ENCODE peak calls at places on chromosomes 16 and 17, in ten cellular contexts. Y is Karpas-422; B is transverse colon; V is endodermal cell; A is prostate gland; R is CD8-positive, alpha-beta T cell; E is ovary; M is colonic mucosa; C is SJCRH30; Z is thoracic aorta. N is an unnamed sample.

GRCh38 chr16:67886387-67886786 is 1.7 kb downstream of the NRN1L start:
- DNase-seq in Y (no peak), B (no peak), V (peak; percentile 68), A (no peak), R (no peak), E (no peak), M (no peak), C (no peak), Z (no peak), N (no peak)

GRCh38 chr17:59381716-59382570 is 50.5 kb downstream of the YPEL2 start:
- DNase-seq in Y (no peak), B (peak; percentile 76), V (no peak), A (peak; percentile 67), R (no peak), E (no peak), M (peak; percentile 84), C (no peak), Z (no peak), N (no peak)

GRCh38 chr17:27481327-27481726 is 25.1 kb downstream of the KSR1 start:
- DNase-seq in Y (no peak), B (no peak), V (no peak), A (no peak), R (peak; percentile 50), E (no peak), M (no peak), C (no peak), Z (no peak), N (no peak)

GRCh38 chr17:57102122-57102521 is 17.1 kb downstream of the AKAP1 start:
- DNase-seq in Y (no peak), B (no peak), V (no peak), A (no peak), R (no peak), E (no peak), M (no peak), C (no peak), Z (no peak), N (no peak)

GRCh38 chr17:9860851-9861250 is 35.1 kb downstream of the GLP2R start:
- DNase-seq in Y (no peak), B (no peak), V (peak; percentile 12), A (no peak), R (no peak), E (no peak), M (no peak), C (no peak), Z (no peak), N (no peak)

GRCh38 chr16:64983226-64983625 is 138.6 kb downstream of the CDH11 start:
- DNase-seq in Y (no peak), B (no peak), V (no peak), A (no peak), R (no peak), E (no peak), M (no peak), C (no peak), Z (no peak), N (no peak)

GRCh38 chr16:68800257-68800875 is 43.0 kb upstream of the TANGO6 start:
- DNase-seq in Y (peak; percentile 87), B (peak; percentile 65), V (peak; percentile 93), A (peak; percentile 83), R (peak; percentile 22), E (peak; percentile 82), M (peak; percentile 64), C (peak; percentile 82), Z (no peak), N (peak; percentile 53)

GRCh38 chr17:78271419-78272160 is 40.2 kb downstream of the TMEM235 start:
- DNase-seq in Y (no peak), B (no peak), V (peak; percentile 73), A (no peak), R (no peak), E (no peak), M (peak; percentile 18), C (no peak), Z (no peak), N (no peak)

GRCh38 chr17:79850571-79851460 is 11.6 kb upstream of the CBX4 start:
- DNase-seq in Y (no peak), B (no peak), V (peak; percentile 70), A (no peak), R (no peak), E (no peak), M (no peak), C (no peak), Z (no peak), N (no peak)

GRCh38 chr17:50972579-50972978 is 106.4 kb upstream of the TOB1 start:
- DNase-seq in Y (no peak), B (no peak), V (no peak), A (no peak), R (no peak), E (no peak), M (no peak), C (no peak), Z (no peak), N (no peak)

GRCh38 chr16:84496991-84497390 is 7.5 kb downstream of the MEAK7 start:
- DNase-seq in Y (no peak), B (no peak), V (peak; percentile 10), A (no peak), R (no peak), E (no peak), M (no peak), C (no peak), Z (no peak), N (no peak)

GRCh38 chr16:84497418-84497817 is 7.0 kb downstream of the MEAK7 start:
- DNase-seq in Y (no peak), B (no peak), V (peak; percentile 16), A (no peak), R (no peak), E (no peak), M (no peak), C (no peak), Z (no peak), N (no peak)

GRCh38 chr16:84498859-84499620 is 5.4 kb downstream of the MEAK7 start:
- DNase-seq in Y (no peak), B (no peak), V (no peak), A (no peak), R (no peak), E (no peak), M (no peak), C (no peak), Z (no peak), N (no peak)

GRCh38 chr16:84499638-84500037 is 4.8 kb downstream of the MEAK7 start:
- DNase-seq in Y (no peak), B (no peak), V (no peak), A (no peak), R (no peak), E (no peak), M (no peak), C (no peak), Z (no peak), N (no peak)

DNA sequence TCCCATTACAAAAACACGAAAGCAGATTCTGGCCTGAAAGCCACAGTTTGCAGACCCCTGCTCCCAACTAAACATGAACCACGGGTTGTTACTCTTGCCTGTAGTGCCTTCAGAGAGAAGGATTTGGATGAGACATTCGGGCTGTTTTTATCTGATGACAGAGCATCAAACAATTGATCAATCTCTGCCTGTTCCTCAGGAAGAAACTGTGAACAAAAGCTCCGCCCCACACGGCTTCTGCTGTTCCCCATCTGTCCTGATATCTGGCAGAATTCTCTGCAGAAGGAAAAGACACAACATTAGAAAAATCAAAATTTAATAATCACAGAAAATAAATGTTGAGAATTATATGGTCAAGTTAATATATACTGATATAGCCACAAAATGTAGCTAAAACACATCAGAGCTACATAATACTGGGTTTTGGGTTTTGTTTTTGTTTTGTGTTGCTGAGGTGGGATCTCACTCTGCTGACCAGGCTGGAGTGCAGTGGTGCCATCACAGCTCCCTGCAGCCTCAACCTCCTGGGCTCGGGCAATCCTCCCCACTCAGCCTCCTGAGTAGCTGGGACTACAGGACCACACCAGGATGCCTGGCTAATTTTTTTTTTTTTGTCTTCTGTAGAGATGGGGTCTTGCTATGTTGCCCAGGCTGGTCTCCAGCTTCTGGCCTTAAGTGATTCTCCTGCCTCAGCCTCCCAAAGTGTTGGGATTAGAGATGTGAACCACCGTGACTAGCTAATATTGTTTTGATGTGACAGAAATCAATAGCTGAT is 6.4 kb downstream of the MEAK7 start:
- DNase-seq in Y (no peak), B (no peak), V (peak; percentile 7), A (no peak), R (no peak), E (no peak), M (no peak), C (no peak), Z (no peak), N (no peak)
- H3K36me3 ChIP-seq in Y (peaks cover 13% of the 10 kb centered on the region), B (peaks cover 24% of the 10 kb centered on the region), V (peaks cover 37% of the 10 kb centered on the region), A (no peaks in the 10 kb centered on the region), R (peaks cover 7% of the 10 kb centered on the region), E (no peaks in the 10 kb centered on the region), M (no peaks in the 10 kb centered on the region), C (peaks cover 6% of the 10 kb centered on the region), Z (peaks cover 19% of the 10 kb centered on the region), N (peaks cover 6% of the 10 kb centered on the region)

GRCh38 chr17:4525691-4526397 is 27.2 kb downstream of the SPNS2 start:
- DNase-seq in Y (no peak), B (no peak), V (no peak), A (no peak), R (no peak), E (no peak), M (no peak), C (no peak), Z (no peak), N (no peak)

GRCh38 chr17:4523946-4524345 is 25.3 kb downstream of the SPNS2 start:
- DNase-seq in Y (no peak), B (no peak), V (no peak), A (no peak), R (no peak), E (no peak), M (no peak), C (no peak), Z (no peak), N (no peak)

GRCh38 chr17:4529533-4530152 is 25.5 kb downstream of the MYBBP1A start:
- DNase-seq in Y (no peak), B (no peak), V (no peak), A (no peak), R (no peak), E (no peak), M (no peak), C (no peak), Z (no peak), N (no peak)

GRCh38 chr17:4530799-4531730 is 24.1 kb downstream of the MYBBP1A start:
- DNase-seq in Y (peak; percentile 45), B (no peak), V (peak; percentile 69), A (no peak), R (no peak), E (no peak), M (no peak), C (no peak), Z (no peak), N (no peak)

GRCh38 chr17:4527552-4527951 is 27.6 kb downstream of the MYBBP1A start:
- DNase-seq in Y (no peak), B (no peak), V (peak; percentile 76), A (no peak), R (no peak), E (no peak), M (no peak), C (no peak), Z (no peak), N (no peak)
- H3K36me3 ChIP-seq in Y (no peaks in the 10 kb centered on the region), B (no peaks in the 10 kb centered on the region), V (no peaks in the 10 kb centered on the region), A (no peaks in the 10 kb centered on the region), R (no peaks in the 10 kb centered on the region), E (no peaks in the 10 kb centered on the region), M (no peaks in the 10 kb centered on the region), C (no peaks in the 10 kb centered on the region), Z (no peaks in the 10 kb centered on the region), N (no peaks in the 10 kb centered on the region)

GRCh38 chr16:53115773-53116172 is 61.0 kb downstream of the CHD9 start:
- DNase-seq in Y (no peak), B (no peak), V (no peak), A (no peak), R (no peak), E (no peak), M (no peak), C (no peak), Z (no peak), N (no peak)
- H3K36me3 ChIP-seq in Y (no peaks in the 10 kb centered on the region), B (no peaks in the 10 kb centered on the region), V (no peaks in the 10 kb centered on the region), A (no peaks in the 10 kb centered on the region), R (no peaks in the 10 kb centered on the region), E (no peaks in the 10 kb centered on the region), M (no peaks in the 10 kb centered on the region), C (no peaks in the 10 kb centered on the region), Z (no peaks in the 10 kb centered on the region), N (no peaks in the 10 kb centered on the region)

GRCh38 chr17:48388955-48389764 is 40.9 kb downstream of the SKAP1 start:
- DNase-seq in Y (no peak), B (no peak), V (no peak), A (no peak), R (no peak), E (no peak), M (no peak), C (no peak), Z (no peak), N (no peak)
- H3K36me3 ChIP-seq in Y (no peaks in the 10 kb centered on the region), B (no peaks in the 10 kb centered on the region), V (no peaks in the 10 kb centered on the region), A (no peaks in the 10 kb centered on the region), R (peaks cover 7% of the 10 kb centered on the region), E (no peaks in the 10 kb centered on the region), M (no peaks in the 10 kb centered on the region), C (no peaks in the 10 kb centered on the region), Z (no peaks in the 10 kb centered on the region), N (peaks cover 1% of the 10 kb centered on the region)

N was measured in GM06990.